ENCODE peak calls at places on chromosomes 16 and 17, in seven cellular contexts. One of them, this sample, is unnamed.

GRCh38 chr16:10126686-10127085 is 55.5 kb downstream of the GRIN2A start:
- DNase-seq in activated gamma-delta T cell treated with anti-CD3 and anti-CD28 coated beads, Interleukin-2, amount 50 U/mL, for 16 hours: no peak
- DNase-seq in neuronal stem cell: no peak
- DNase-seq in HCT116: no peak
- DNase-seq in GM12864: no peak
- DNase-seq in activated T-cell treated with anti-CD3 and anti-CD28 coated beads, Interleukin-2, amount 50 U/mL, for 72 hours: no peak
- DNase-seq in fibroblast of mammary gland: peak; percentile 87
- DNase-seq in this sample: no peak

GRCh38 chr17:17628388-17629008 is 37.0 kb upstream of the PEMT start:
- DNase-seq in fibroblast of mammary gland: no peak
- DNase-seq in activated gamma-delta T cell treated with anti-CD3 and anti-CD28 coated beads, Interleukin-2, amount 50 U/mL, for 16 hours: peak; percentile 22
- DNase-seq in HCT116: no peak
- DNase-seq in activated T-cell treated with anti-CD3 and anti-CD28 coated beads, Interleukin-2, amount 50 U/mL, for 72 hours: peak; percentile 53
- DNase-seq in neuronal stem cell: no peak
- DNase-seq in GM12864: peak; percentile 7
- DNase-seq in this sample: no peak

GRCh38 chr16:49739381-49739780 is 116.5 kb downstream of the ZNF423 start:
- DNase-seq in HCT116: peak; percentile 21
- DNase-seq in fibroblast of mammary gland: no peak
- DNase-seq in GM12864: no peak
- DNase-seq in neuronal stem cell: no peak
- DNase-seq in activated gamma-delta T cell treated with anti-CD3 and anti-CD28 coated beads, Interleukin-2, amount 50 U/mL, for 16 hours: no peak
- DNase-seq in activated T-cell treated with anti-CD3 and anti-CD28 coated beads, Interleukin-2, amount 50 U/mL, for 72 hours: no peak
- DNase-seq in this sample: no peak

GRCh38 chr16:28925386-28926228 is 569 bp upstream of the RABEP2 start:
- DNase-seq in GM12864: peak; percentile 73
- DNase-seq in neuronal stem cell: no peak
- DNase-seq in HCT116: peak; percentile 54
- DNase-seq in activated gamma-delta T cell treated with anti-CD3 and anti-CD28 coated beads, Interleukin-2, amount 50 U/mL, for 16 hours: peak; percentile 74
- DNase-seq in activated T-cell treated with anti-CD3 and anti-CD28 coated beads, Interleukin-2, amount 50 U/mL, for 72 hours: peak; percentile 93
- DNase-seq in fibroblast of mammary gland: peak; percentile 77
- DNase-seq in this sample: no peak

GRCh38 chr17:4901648-4902344 is 1.1 kb downstream of the CHRNE start:
- DNase-seq in GM12864: no peak
- DNase-seq in fibroblast of mammary gland: no peak
- DNase-seq in HCT116: no peak
- DNase-seq in neuronal stem cell: no peak
- DNase-seq in activated T-cell treated with anti-CD3 and anti-CD28 coated beads, Interleukin-2, amount 50 U/mL, for 72 hours: no peak
- DNase-seq in activated gamma-delta T cell treated with anti-CD3 and anti-CD28 coated beads, Interleukin-2, amount 50 U/mL, for 16 hours: no peak
- DNase-seq in this sample: no peak

GRCh38 chr17:33438578-33438977 is 145.5 kb upstream of the ASIC2 start:
- DNase-seq in neuronal stem cell: no peak
- DNase-seq in GM12864: no peak
- DNase-seq in activated gamma-delta T cell treated with anti-CD3 and anti-CD28 coated beads, Interleukin-2, amount 50 U/mL, for 16 hours: no peak
- DNase-seq in HCT116: no peak
- DNase-seq in fibroblast of mammary gland: no peak
- DNase-seq in activated T-cell treated with anti-CD3 and anti-CD28 coated beads, Interleukin-2, amount 50 U/mL, for 72 hours: no peak
- DNase-seq in this sample: no peak

GRCh38 chr17:82143333-82143732 is 45.3 kb upstream of the FASN start:
- DNase-seq in HCT116: no peak
- DNase-seq in activated gamma-delta T cell treated with anti-CD3 and anti-CD28 coated beads, Interleukin-2, amount 50 U/mL, for 16 hours: no peak
- DNase-seq in activated T-cell treated with anti-CD3 and anti-CD28 coated beads, Interleukin-2, amount 50 U/mL, for 72 hours: no peak
- DNase-seq in fibroblast of mammary gland: no peak
- DNase-seq in neuronal stem cell: no peak
- DNase-seq in GM12864: no peak
- DNase-seq in this sample: no peak

GRCh38 chr16:78348886-78349285 is 249.4 kb downstream of the WWOX start:
- DNase-seq in fibroblast of mammary gland: no peak
- DNase-seq in neuronal stem cell: no peak
- DNase-seq in GM12864: no peak
- DNase-seq in activated T-cell treated with anti-CD3 and anti-CD28 coated beads, Interleukin-2, amount 50 U/mL, for 72 hours: no peak
- DNase-seq in HCT116: no peak
- DNase-seq in activated gamma-delta T cell treated with anti-CD3 and anti-CD28 coated beads, Interleukin-2, amount 50 U/mL, for 16 hours: no peak
- DNase-seq in this sample: no peak

GRCh38 chr16:86074651-86075487 is 175.9 kb downstream of the IRF8 start:
- DNase-seq in activated gamma-delta T cell treated with anti-CD3 and anti-CD28 coated beads, Interleukin-2, amount 50 U/mL, for 16 hours: no peak
- DNase-seq in fibroblast of mammary gland: no peak
- DNase-seq in neuronal stem cell: peak; percentile 55
- DNase-seq in activated T-cell treated with anti-CD3 and anti-CD28 coated beads, Interleukin-2, amount 50 U/mL, for 72 hours: no peak
- DNase-seq in GM12864: no peak
- DNase-seq in HCT116: no peak
- DNase-seq in this sample: no peak

GRCh38 chr17:41475421-41475820 is 5.5 kb downstream of the KRT35 start:
- DNase-seq in HCT116: no peak
- DNase-seq in activated gamma-delta T cell treated with anti-CD3 and anti-CD28 coated beads, Interleukin-2, amount 50 U/mL, for 16 hours: no peak
- DNase-seq in neuronal stem cell: no peak
- DNase-seq in fibroblast of mammary gland: no peak
- DNase-seq in activated T-cell treated with anti-CD3 and anti-CD28 coated beads, Interleukin-2, amount 50 U/mL, for 72 hours: no peak
- DNase-seq in GM12864: no peak
- DNase-seq in this sample: no peak